ENCODE peak calls at places on chromosomes 16 and 17, in seven cellular contexts. One of them, this sample, is unnamed.

GRCh38 chr16:4519274-4520058 is 19.1 kb downstream of the CDIP1 start:
- DNase-seq in AG10803: no peak
- DNase-seq in iris pigment epithelial cell: no peak
- DNase-seq in AG04449: no peak
- DNase-seq in heart right ventricle: no peak
- DNase-seq in hypothalamus: no peak
- DNase-seq in CD4-positive, alpha-beta T cell: no peak
- DNase-seq in this sample: no peak

GRCh38 chr17:30363715-30364202 is 15.0 kb upstream of the CPD start:
- DNase-seq in iris pigment epithelial cell: peak; percentile 77
- DNase-seq in CD4-positive, alpha-beta T cell: peak; percentile 53
- DNase-seq in heart right ventricle: no peak
- DNase-seq in AG04449: no peak
- DNase-seq in hypothalamus: no peak
- DNase-seq in AG10803: peak; percentile 74
- DNase-seq in this sample: no peak

GRCh38 chr17:32287804-32288511 is 22.3 kb downstream of the RHBDL3 start:
- DNase-seq in iris pigment epithelial cell: no peak
- DNase-seq in CD4-positive, alpha-beta T cell: no peak
- DNase-seq in heart right ventricle: no peak
- DNase-seq in AG10803: no peak
- DNase-seq in AG04449: no peak
- DNase-seq in hypothalamus: no peak
- DNase-seq in this sample: no peak

GRCh38 chr16:47504599-47504998 is 43.5 kb downstream of the PHKB start:
- DNase-seq in iris pigment epithelial cell: peak; percentile 59
- DNase-seq in hypothalamus: no peak
- DNase-seq in heart right ventricle: no peak
- DNase-seq in AG04449: no peak
- DNase-seq in CD4-positive, alpha-beta T cell: no peak
- DNase-seq in AG10803: no peak
- DNase-seq in this sample: no peak

GRCh38 chr17:11493947-11494346 is 104.3 kb upstream of the DNAH9 start:
- DNase-seq in heart right ventricle: no peak
- DNase-seq in AG10803: no peak
- DNase-seq in iris pigment epithelial cell: no peak
- DNase-seq in CD4-positive, alpha-beta T cell: no peak
- DNase-seq in AG04449: no peak
- DNase-seq in hypothalamus: no peak
- DNase-seq in this sample: no peak

GRCh38 chr16:17360810-17361209 is 110.0 kb downstream of the XYLT1 start:
- DNase-seq in AG04449: no peak
- DNase-seq in iris pigment epithelial cell: no peak
- DNase-seq in CD4-positive, alpha-beta T cell: no peak
- DNase-seq in heart right ventricle: no peak
- DNase-seq in AG10803: no peak
- DNase-seq in hypothalamus: no peak
- DNase-seq in this sample: no peak

GRCh38 chr16:86590501-86591144 is 12.3 kb downstream of the FOXL1 start:
- DNase-seq in iris pigment epithelial cell: peak; percentile 90
- DNase-seq in CD4-positive, alpha-beta T cell: no peak
- DNase-seq in AG04449: peak; percentile 68
- DNase-seq in AG10803: peak; percentile 91
- DNase-seq in heart right ventricle: no peak
- DNase-seq in hypothalamus: no peak
- DNase-seq in this sample: no peak

GRCh38 chr17:47962901-47963300 is 5.2 kb upstream of the PRR15L start:
- DNase-seq in AG04449: no peak
- DNase-seq in CD4-positive, alpha-beta T cell: no peak
- DNase-seq in hypothalamus: no peak
- DNase-seq in heart right ventricle: no peak
- DNase-seq in AG10803: no peak
- DNase-seq in iris pigment epithelial cell: no peak
- DNase-seq in this sample: no peak

GRCh38 chr17:1627219-1627986 is 1.2 kb downstream of the SLC43A2 start:
- DNase-seq in hypothalamus: no peak
- DNase-seq in CD4-positive, alpha-beta T cell: no peak
- DNase-seq in AG10803: no peak
- DNase-seq in AG04449: no peak
- DNase-seq in iris pigment epithelial cell: no peak
- DNase-seq in heart right ventricle: no peak
- DNase-seq in this sample: no peak

This sample was measured in lower leg skin.